ENCODE peak calls at places on chromosomes 2 and 18, in eight cellular contexts. O is lower lobe of right lung, C is heart left ventricle, G is AG09309, B is endothelial cell, A is HFF-Myc, N is coronary artery, P is progenitor cell of endocrine pancreas. I is an unnamed sample.

GRCh38 chr2:225773143-225773542 is 373.6 kb downstream of the NYAP2 start:
- DNase-seq in O (no peak), C (no peak), G (no peak), B (no peak), A (no peak), N (no peak), P (no peak), I (no peak)

GRCh38 chr2:15893689-15894325 is 46.5 kb upstream of the MYCN start:
- DNase-seq in O (no peak), C (no peak), G (no peak), B (no peak), A (no peak), N (no peak), P (no peak), I (no peak)

GRCh38 chr2:191869781-191870180 is 22.9 kb upstream of the CAVIN2 start:
- DNase-seq in O (no peak), C (no peak), G (no peak), B (no peak), A (no peak), N (no peak), P (no peak), I (no peak)

GRCh38 chr2:52264488-52264887 is 1232.6 kb upstream of the NRXN1 start:
- DNase-seq in O (no peak), C (no peak), G (no peak), B (no peak), A (no peak), N (no peak), P (no peak), I (no peak)

GRCh38 chr2:148888003-148888501 is 13.0 kb downstream of the KIF5C start:
- DNase-seq in O (peak), C (no peak), G (no peak), B (peak), A (no peak), N (no peak), P (peak), I (no peak)

GRCh38 chr2:100612388-100613000 is 49.7 kb downstream of the PDCL3 start:
- DNase-seq in O (no peak), C (no peak), G (no peak), B (no peak), A (no peak), N (no peak), P (no peak), I (no peak)

GRCh38 chr2:23537991-23538390 is 153.0 kb downstream of the KLHL29 start:
- DNase-seq in O (no peak), C (no peak), G (no peak), B (no peak), A (no peak), N (no peak), P (no peak), I (no peak)

GRCh38 chr18:55245200-55245599 is 285.9 kb upstream of the CCDC68 start:
- DNase-seq in O (no peak), C (no peak), G (no peak), B (no peak), A (no peak), N (no peak), P (no peak), I (no peak)

GRCh38 chr2:127951031-127951430 is 65.3 kb upstream of the AMMECR1L start:
- DNase-seq in O (no peak), C (no peak), G (no peak), B (no peak), A (no peak), N (no peak), P (no peak), I (no peak)

GRCh38 chr2:38443021-38443541 is 66.0 kb upstream of the ATL2 start:
- DNase-seq in O (no peak), C (no peak), G (no peak), B (no peak), A (no peak), N (no peak), P (no peak), I (no peak)

GRCh38 chr2:23298551-23298950 is 86.4 kb upstream of the KLHL29 start:
- DNase-seq in O (no peak), C (no peak), G (no peak), B (no peak), A (no peak), N (no peak), P (no peak), I (no peak)

GRCh38 chr2:222756362-222756831 is 84.9 kb downstream of the MOGAT1 start:
- DNase-seq in O (no peak), C (no peak), G (no peak), B (no peak), A (no peak), N (no peak), P (no peak), I (no peak)

GRCh38 chr2:63903003-63903402 is 61.3 kb downstream of the UGP2 start:
- DNase-seq in O (no peak), C (no peak), G (no peak), B (no peak), A (no peak), N (no peak), P (no peak), I (peak)

GRCh38 chr2:73033142-73033765 is 38.3 kb downstream of the SFXN5 start:
- DNase-seq in O (no peak), C (no peak), G (no peak), B (no peak), A (no peak), N (no peak), P (no peak), I (no peak)

GRCh38 chr18:67926929-67927864 is 410.7 kb upstream of the DSEL start:
- DNase-seq in O (no peak), C (no peak), G (no peak), B (no peak), A (no peak), N (no peak), P (no peak), I (no peak)

GRCh38 chr2:11784747-11785610 is 38.5 kb downstream of the LPIN1 start:
- DNase-seq in O (peak), C (no peak), G (no peak), B (peak), A (no peak), N (peak), P (peak), I (peak)

GRCh38 chr2:205245652-205246051 is 436.6 kb upstream of the NRP2 start:
- DNase-seq in O (no peak), C (no peak), G (peak), B (no peak), A (peak), N (no peak), P (no peak), I (no peak)

GRCh38 chr2:201665420-201666158 is 22.3 kb upstream of the TMEM237 start:
- DNase-seq in O (no peak), C (no peak), G (no peak), B (no peak), A (no peak), N (no peak), P (no peak), I (no peak)
- TF ChIP-seq CTCF in O (no peak), C (no peak), G (no peak), B (no peak), A (no peak), N (no peak), P (no peak), I (no peak)

DNA sequence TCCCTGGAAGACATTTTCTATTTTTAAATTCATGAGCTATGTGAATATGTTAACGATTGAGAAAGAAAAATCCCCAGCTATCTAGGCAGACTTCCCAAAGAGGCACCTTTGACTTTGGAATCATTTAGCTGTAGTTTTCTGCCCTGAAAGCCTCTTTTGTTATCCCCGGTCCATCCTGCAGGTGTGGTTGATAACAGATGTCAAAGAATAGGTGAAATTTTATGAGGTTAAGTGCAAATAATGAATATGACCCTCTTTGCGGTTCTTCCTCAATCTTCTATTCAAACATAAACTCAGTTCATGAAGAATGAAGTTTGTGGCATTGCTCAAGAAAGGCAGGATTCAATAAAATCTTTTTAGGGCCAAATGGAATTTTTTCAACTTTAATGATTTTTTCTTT is 51.6 kb upstream of the ATP8B1 start:
- DNase-seq in O (no peak), C (no peak), G (no peak), B (no peak), A (no peak), N (no peak), P (no peak), I (no peak)
- TF ChIP-seq CTCF in O (no peak), C (no peak), G (no peak), B (no peak), A (no peak), N (no peak), P (no peak), I (no peak)

GRCh38 chr2:105118960-105119359 is 81.1 kb downstream of the MRPS9 start:
- DNase-seq in O (no peak), C (no peak), G (no peak), B (peak), A (no peak), N (no peak), P (peak), I (no peak)
- TF ChIP-seq CTCF in O (no peak), C (peak), G (peak), B (peak), A (peak), N (no peak), P (peak), I (no peak)

GRCh38 chr18:59783138-59783537 is 85.9 kb upstream of the CCBE1 start:
- DNase-seq in O (no peak), C (no peak), G (peak), B (peak), A (peak), N (no peak), P (no peak), I (peak)
- TF ChIP-seq CTCF in O (peak), C (peak), G (peak), B (peak), A (peak), N (no peak), P (peak), I (peak)

DNA sequence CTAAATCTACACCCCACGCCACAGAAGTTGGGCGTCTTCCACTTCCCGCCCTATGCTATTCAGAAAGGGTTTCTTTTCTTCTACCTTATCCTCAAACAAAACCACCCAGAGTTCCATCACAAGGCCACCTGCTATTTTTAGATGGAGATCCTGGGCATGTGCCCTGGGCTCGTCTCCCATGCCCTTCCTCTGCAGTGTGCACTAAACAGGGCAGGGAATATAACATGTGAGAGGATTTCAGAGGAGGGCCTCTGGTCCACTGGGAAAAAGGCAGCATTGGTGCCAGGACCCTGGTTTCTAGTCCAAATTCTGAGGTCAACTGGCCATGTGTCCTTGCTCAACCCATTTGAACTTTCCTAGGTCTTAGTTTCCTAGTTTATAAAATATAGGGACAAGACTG is 320.0 kb downstream of the NCKAP5 start:
- DNase-seq in O (no peak), C (no peak), G (no peak), B (no peak), A (no peak), N (no peak), P (no peak), I (no peak)
- TF ChIP-seq CTCF in O (no peak), C (no peak), G (no peak), B (no peak), A (no peak), N (no peak), P (no peak), I (no peak)

GRCh38 chr18:23921716-23922285 is 92.8 kb upstream of the TTC39C start:
- DNase-seq in O (no peak), C (no peak), G (no peak), B (no peak), A (no peak), N (no peak), P (no peak), I (no peak)
- TF ChIP-seq CTCF in O (no peak), C (no peak), G (no peak), B (no peak), A (no peak), N (no peak), P (no peak), I (no peak)

GRCh38 chr2:96788393-96789244 is 27.4 kb upstream of the CNNM3 start:
- DNase-seq in O (no peak), C (peak), G (no peak), B (no peak), A (no peak), N (no peak), P (no peak), I (no peak)

GRCh38 chr2:96789245-96789617 is 26.8 kb upstream of the CNNM3 start:
- DNase-seq in O (no peak), C (no peak), G (no peak), B (no peak), A (no peak), N (no peak), P (no peak), I (no peak)

GRCh38 chr2:96795076-96795475 is 21.0 kb upstream of the CNNM3 start:
- DNase-seq in O (no peak), C (no peak), G (no peak), B (no peak), A (no peak), N (no peak), P (no peak), I (no peak)

GRCh38 chr2:96797066-96797625 is 18.9 kb upstream of the CNNM3 start:
- DNase-seq in O (peak), C (no peak), G (no peak), B (no peak), A (no peak), N (no peak), P (no peak), I (no peak)

GRCh38 chr2:96792772-96793749 is 23.0 kb upstream of the CNNM3 start:
- DNase-seq in O (peak), C (no peak), G (no peak), B (no peak), A (no peak), N (no peak), P (no peak), I (no peak)
- TF ChIP-seq CTCF in O (no peak), C (no peak), G (no peak), B (no peak), A (no peak), N (no peak), P (no peak), I (no peak)

I was measured in GM13977.